ENCODE peak calls at places on chromosomes 5 and 9, in six cellular contexts. V is HT1080; E is iris pigment epithelial cell; M is activated T-helper 1 cell treated with anti-CD3 and anti-CD28 coated beads, Interleukin-2, amount 50 U/mL, for 16 hours; F is lower leg skin; T is AG20443. B is an unnamed sample.

GRCh38 chr9:34430843-34431437 is 27.4 kb downstream of the FAM219A start:
- DNase-seq in V (peak), E (peak), M (no peak), F (no peak), T (peak), B (peak)

GRCh38 chr5:110008131-110008530 is 318.4 kb downstream of the MAN2A1 start:
- DNase-seq in V (no peak), E (peak), M (no peak), F (no peak), T (no peak), B (no peak)

GRCh38 chr5:113067635-113068344 is 91.2 kb downstream of the DCP2 start:
- DNase-seq in V (no peak), E (peak), M (no peak), F (peak), T (no peak), B (no peak)

GRCh38 chr9:16318516-16319060 is 551.9 kb downstream of the BNC2 start:
- DNase-seq in V (no peak), E (no peak), M (no peak), F (peak), T (no peak), B (no peak)

GRCh38 chr5:32964246-32964645 is 253.1 kb downstream of the NPR3 start:
- DNase-seq in V (no peak), E (peak), M (no peak), F (no peak), T (peak), B (no peak)

GRCh38 chr9:114953917-114954316 is 23.5 kb upstream of the TNFSF8 start:
- DNase-seq in V (peak), E (peak), M (no peak), F (no peak), T (peak), B (peak)

GRCh38 chr9:88747768-88748167 is 212.8 kb downstream of the NXNL2 start:
- DNase-seq in V (peak), E (peak), M (no peak), F (no peak), T (peak), B (peak)

GRCh38 chr9:79123419-79123818 is 448.3 kb upstream of the TLE4 start:
- DNase-seq in V (peak), E (peak), M (no peak), F (no peak), T (no peak), B (no peak)

GRCh38 chr9:3475300-3476020 is 50.3 kb downstream of the RFX3 start:
- DNase-seq in V (no peak), E (no peak), M (no peak), F (no peak), T (no peak), B (peak)

GRCh38 chr5:83034552-83035181 is 42.5 kb downstream of the TMEM167A start:
- DNase-seq in V (no peak), E (no peak), M (no peak), F (no peak), T (no peak), B (no peak)

GRCh38 chr5:142816577-142816976 is 46.4 kb downstream of the ARHGAP26 start:
- DNase-seq in V (peak), E (peak), M (no peak), F (peak), T (peak), B (peak)

B was measured in MCF 10A.